ENCODE peak calls at places on chromosomes 16 and 17, in four cellular contexts. C is mammary epithelial cell, O is GM06990, G is brain microvascular endothelial cell. Y is an unnamed sample.

GRCh38 chr16:50809561-50809960 is 67.7 kb downstream of the CYLD start:
- DNase-seq in O (no peak), C (no peak), G (no peak), Y (no peak)

GRCh38 chr16:84995666-84996065 is 15.7 kb downstream of the ZDHHC7 start:
- DNase-seq in O (no peak), G (no peak), C (no peak), Y (peak)

GRCh38 chr16:4465977-4466779 is 8.2 kb downstream of the NMRAL1 start:
- DNase-seq in C (no peak), G (no peak), O (no peak), Y (peak)

GRCh38 chr17:40187238-40187637 is 10.0 kb downstream of the RAPGEFL1 start:
- DNase-seq in C (no peak), O (no peak), G (no peak), Y (no peak)

GRCh38 chr17:7634384-7634783 is 4.4 kb downstream of the SHBG start:
- DNase-seq in O (no peak), G (peak), C (no peak), Y (no peak)

GRCh38 chr16:30949655-30950515 is 1.0 kb downstream of the ORAI3 start:
- DNase-seq in G (peak), O (peak), C (peak), Y (no peak)

GRCh38 chr17:76473541-76473985 is 6.2 kb downstream of the AANAT start:
- DNase-seq in G (no peak), C (no peak), O (no peak), Y (no peak)

GRCh38 chr16:55444754-55445485 is 34.1 kb upstream of the MMP2 start:
- DNase-seq in G (no peak), C (no peak), O (no peak), Y (no peak)

GRCh38 chr16:57807968-57808528 is 5.8 kb upstream of the KIFC3 start:
- DNase-seq in O (peak), C (peak), G (peak), Y (no peak)
- H3K4me3 ChIP-seq in O (no peak), C (no peak), G (no peak), Y (no peak)

GRCh38 chr17:50564916-50565315 is 4.4 kb downstream of the CACNA1G start:
- DNase-seq in C (peak), G (peak), O (no peak), Y (no peak)
- H3K4me3 ChIP-seq in C (no peak), G (no peak), O (no peak), Y (no peak)

DNA sequence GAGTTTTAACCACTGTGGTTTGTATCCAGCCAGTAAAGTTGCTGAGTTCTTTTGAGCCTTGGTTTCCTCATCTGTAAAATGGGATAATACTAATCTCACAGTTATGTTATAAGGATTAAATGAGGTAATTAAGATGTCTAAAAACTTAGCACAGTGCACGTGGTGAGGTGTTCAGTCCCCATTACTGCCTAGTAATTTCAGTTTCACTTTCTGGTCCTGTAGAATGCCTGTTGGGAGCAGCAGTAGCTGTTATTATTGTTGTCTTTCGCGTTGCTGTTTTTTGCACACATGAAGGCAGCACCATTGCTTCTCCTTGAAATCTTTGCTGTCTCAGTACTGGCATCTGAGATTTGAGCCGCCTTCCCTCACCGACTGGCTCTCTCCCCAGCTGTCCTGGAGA is 182.4 kb downstream of the DNAH9 start:
- DNase-seq in C (no peak), O (no peak), G (no peak), Y (no peak)
- H3K4me3 ChIP-seq in C (no peak), O (no peak), G (no peak), Y (no peak)

GRCh38 chr17:74430706-74431567 is 951 bp upstream of the GPRC5C start:
- DNase-seq in O (peak), C (peak), G (peak), Y (no peak)

GRCh38 chr17:74431568-74432483 is at the start of gene GPRC5C:
- DNase-seq in C (peak), G (no peak), O (peak), Y (peak)

GRCh38 chr17:74427763-74428153 is 4.1 kb upstream of the GPRC5C start:
- DNase-seq in G (no peak), C (no peak), O (no peak), Y (no peak)

GRCh38 chr17:74430385-74430705 is 1.5 kb upstream of the GPRC5C start:
- DNase-seq in G (no peak), O (no peak), C (no peak), Y (no peak)

DNA sequence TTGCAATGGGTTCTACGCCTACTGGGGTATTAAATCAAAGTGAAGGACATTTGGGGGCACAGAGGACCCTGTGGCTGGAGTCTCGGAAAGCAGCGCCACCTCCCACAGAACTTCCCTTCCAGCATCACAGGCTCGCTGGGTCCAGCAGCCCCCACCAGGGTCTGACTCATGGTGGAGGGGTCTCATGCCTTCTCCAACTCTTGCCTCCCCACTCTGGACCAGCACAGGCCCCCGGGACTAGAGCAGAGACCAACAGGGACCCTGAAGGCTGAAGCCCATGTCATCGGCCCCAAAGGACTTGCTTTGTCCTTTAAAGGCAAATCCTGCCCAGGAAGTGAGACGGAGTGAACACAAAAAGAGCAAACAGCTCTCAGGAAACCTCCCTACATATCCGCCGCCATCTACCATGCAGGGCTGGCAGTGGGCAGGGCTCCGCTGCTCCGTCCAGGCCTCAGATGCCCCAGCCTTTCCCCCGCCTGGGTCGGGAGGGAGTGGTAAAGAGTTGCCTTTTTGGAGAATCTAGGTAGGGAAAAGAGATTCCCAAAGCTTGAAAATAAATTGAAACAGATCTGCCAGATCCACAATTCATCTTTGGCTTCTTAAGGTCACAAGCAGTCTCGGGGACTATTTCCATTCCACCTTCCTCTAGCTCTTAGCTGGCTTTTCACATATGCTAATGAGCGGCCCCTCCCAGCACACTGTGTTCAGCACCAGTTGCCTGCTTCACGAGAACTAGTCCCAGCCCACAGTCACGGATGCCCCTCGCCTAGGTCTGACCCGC is 2.1 kb upstream of the GPRC5C start:
- DNase-seq in O (no peak), C (peak), G (no peak), Y (no peak)
- H3K4me3 ChIP-seq in O (no peak), C (no peak), G (no peak), Y (no peak)

GRCh38 chr16:35711435-35711834 is 2252.0 kb downstream of the TP53TG3F start:
- DNase-seq in G (no peak), O (no peak), C (no peak), Y (no peak)

GRCh38 chr16:35711958-35712357 is 2252.5 kb downstream of the TP53TG3F start:
- DNase-seq in O (no peak), C (no peak), G (no peak), Y (no peak)

GRCh38 chr16:35713762-35714650 is 2254.6 kb downstream of the TP53TG3F start:
- DNase-seq in G (no peak), C (no peak), O (no peak), Y (no peak)

GRCh38 chr16:35714665-35715064 is 2255.3 kb downstream of the TP53TG3F start:
- DNase-seq in O (no peak), G (no peak), C (no peak), Y (no peak)
- H3K4me3 ChIP-seq in O (no peak), G (no peak), C (no peak), Y (no peak)

GRCh38 chr16:88327566-88328312 is 55.0 kb upstream of the ZNF469 start:
- DNase-seq in C (no peak), O (no peak), G (no peak), Y (no peak)
- H3K4me3 ChIP-seq in C (no peak), O (no peak), G (no peak), Y (no peak)